ENCODE peak calls at places on chromosomes 3 and 15, in five cellular contexts. W is astrocyte, Y is PC-3, V is colonic mucosa, U is SK-N-SH. C is an unnamed sample.

GRCh38 chr3:10594915-10595314 is 89.5 kb upstream of the ATP2B2 start:
- DNase-seq in W (peak), Y (peak), V (peak), U (no peak), C (peak)

GRCh38 chr3:140365872-140366697 is 311.8 kb upstream of the TRIM42 start:
- DNase-seq in W (no peak), Y (no peak), V (no peak), U (peak), C (no peak)

GRCh38 chr3:5891721-5892120 is 704.2 kb downstream of the EDEM1 start:
- DNase-seq in W (no peak), Y (no peak), V (no peak), U (no peak), C (no peak)

GRCh38 chr3:15329058-15330005 is 3.1 kb downstream of the SH3BP5 start:
- DNase-seq in W (no peak), Y (no peak), V (no peak), U (peak), C (no peak)

GRCh38 chr3:114675104-114675503 is 381.3 kb downstream of the TIGIT start:
- DNase-seq in W (no peak), Y (no peak), V (no peak), U (no peak), C (no peak)

GRCh38 chr3:61537366-61537765 is 24.0 kb upstream of the PTPRG start:
- DNase-seq in W (peak), Y (no peak), V (no peak), U (no peak), C (peak)

GRCh38 chr3:47856669-47857068 is 53.7 kb downstream of the DHX30 start:
- DNase-seq in W (no peak), Y (no peak), V (no peak), U (no peak), C (no peak)

GRCh38 chr3:67655364-67656121 is 1.1 kb upstream of the SUCLG2 start:
- DNase-seq in W (no peak), Y (no peak), V (peak), U (no peak), C (no peak)

GRCh38 chr3:63264716-63265115 is 13.4 kb upstream of the SYNPR start:
- DNase-seq in W (no peak), Y (no peak), V (no peak), U (no peak), C (no peak)

GRCh38 chr3:158847885-158848284 is 46.0 kb downstream of the MFSD1 start:
- DNase-seq in W (no peak), Y (no peak), V (no peak), U (no peak), C (no peak)

GRCh38 chr3:169811606-169812123 is 1.0 kb upstream of the LRRIQ4 start:
- DNase-seq in W (peak), Y (peak), V (peak), U (no peak), C (peak)

GRCh38 chr3:196216081-196216564 is at the start of gene SLC51A:
- DNase-seq in W (no peak), Y (peak), V (peak), U (no peak), C (no peak)

GRCh38 chr3:87801409-87801808 is 257.4 kb downstream of the CGGBP1 start:
- DNase-seq in W (no peak), Y (no peak), V (no peak), U (no peak), C (no peak)

GRCh38 chr3:160695003-160695402 is 18.0 kb downstream of the ARL14 start:
- DNase-seq in W (no peak), Y (no peak), V (no peak), U (no peak), C (no peak)

GRCh38 chr3:64104691-64105101 is 81.4 kb upstream of the PSMD6 start:
- DNase-seq in W (peak), Y (peak), V (no peak), U (no peak), C (no peak)

GRCh38 chr3:115986555-115987207 is 363.4 kb downstream of the GAP43 start:
- DNase-seq in W (peak), Y (peak), V (no peak), U (peak), C (peak)

GRCh38 chr3:189108032-189108431 is 63.7 kb upstream of the TPRG1 start:
- DNase-seq in W (no peak), Y (no peak), V (no peak), U (peak), C (no peak)

GRCh38 chr3:177287231-177287630 is 89.9 kb upstream of the TBL1XR1 start:
- DNase-seq in W (no peak), Y (no peak), V (peak), U (no peak), C (no peak)

GRCh38 chr15:94610069-94610863 is 378.9 kb downstream of the MCTP2 start:
- DNase-seq in W (no peak), Y (no peak), V (no peak), U (no peak), C (no peak)

GRCh38 chr15:64897345-64897985 is 14.2 kb upstream of the ANKDD1A start:
- DNase-seq in W (peak), Y (peak), V (no peak), U (no peak), C (peak)

GRCh38 chr3:13215940-13216546 is 142.8 kb upstream of the IQSEC1 start:
- DNase-seq in W (peak), Y (peak), V (no peak), U (no peak), C (peak)

GRCh38 chr3:49357466-49358216 is 512 bp downstream of the GPX1 start:
- DNase-seq in W (peak), Y (peak), V (peak), U (peak), C (peak)

GRCh38 chr3:196168808-196169391 is 42.3 kb downstream of the ZDHHC19 start:
- DNase-seq in W (no peak), Y (no peak), V (no peak), U (no peak), C (no peak)

GRCh38 chr3:153284282-153284938 is 122.4 kb downstream of the RAP2B start:
- DNase-seq in W (peak), Y (peak), V (peak), U (no peak), C (peak)

GRCh38 chr3:4680227-4680691 is 187.1 kb downstream of the ITPR1 start:
- DNase-seq in W (peak), Y (no peak), V (no peak), U (no peak), C (no peak)

GRCh38 chr3:187782008-187782407 is 36.7 kb upstream of the BCL6 start:
- DNase-seq in W (no peak), Y (no peak), V (no peak), U (no peak), C (no peak)

GRCh38 chr3:161851941-161852566 is 355.4 kb downstream of the OTOL1 start:
- DNase-seq in W (peak), Y (peak), V (peak), U (peak), C (peak)

GRCh38 chr3:46407976-46408375 is 917 bp downstream of the CCRL2 start:
- DNase-seq in W (no peak), Y (peak), V (no peak), U (no peak), C (no peak)

GRCh38 chr3:33044676-33045075 is 52.3 kb downstream of the GLB1 start:
- DNase-seq in W (no peak), Y (no peak), V (no peak), U (no peak), C (no peak)

GRCh38 chr15:52349062-52349700 is 53.6 kb upstream of the MYO5C start:
- DNase-seq in W (peak), Y (no peak), V (no peak), U (no peak), C (peak)

GRCh38 chr3:11718582-11719405 is 75.1 kb upstream of the VGLL4 start:
- DNase-seq in W (peak), Y (peak), V (peak), U (peak), C (peak)

GRCh38 chr3:15367059-15367458 is 34.7 kb upstream of the SH3BP5 start:
- DNase-seq in W (peak), Y (peak), V (no peak), U (no peak), C (peak)

GRCh38 chr15:42919794-42920280 is 741 bp downstream of the TTBK2 start:
- DNase-seq in W (peak), Y (peak), V (peak), U (peak), C (peak)

GRCh38 chr3:129434140-129434539 is 5.6 kb downstream of the MBD4 start:
- DNase-seq in W (no peak), Y (no peak), V (no peak), U (no peak), C (no peak)

GRCh38 chr3:129435367-129435766 is 4.4 kb downstream of the MBD4 start:
- DNase-seq in W (no peak), Y (no peak), V (no peak), U (no peak), C (no peak)

GRCh38 chr3:129432036-129432435 is 3.6 kb upstream of the EFCAB12 start:
- DNase-seq in W (no peak), Y (no peak), V (no peak), U (no peak), C (no peak)

GRCh38 chr3:129433565-129433964 is 5.1 kb upstream of the EFCAB12 start:
- DNase-seq in W (no peak), Y (no peak), V (no peak), U (no peak), C (no peak)

DNA sequence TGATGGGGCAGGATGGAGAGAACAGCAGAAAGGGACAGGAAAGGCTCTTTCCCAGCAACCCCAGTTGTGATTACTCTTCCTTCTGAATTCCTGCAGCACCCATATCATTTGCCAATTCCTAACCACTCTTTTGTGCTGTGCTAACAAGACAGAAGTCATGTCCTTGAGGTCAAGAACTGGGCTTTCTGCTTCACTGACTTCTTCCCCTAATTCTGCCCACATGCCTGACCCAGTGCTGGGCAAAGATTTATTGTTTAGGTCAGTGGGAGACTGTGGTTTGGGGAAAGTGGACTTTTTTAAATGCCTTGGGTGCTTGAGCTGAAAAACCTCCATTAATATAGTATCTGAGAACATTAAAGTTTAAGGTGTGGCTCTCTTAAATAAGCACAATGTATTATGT is 4.2 kb upstream of the EFCAB12 start:
- DNase-seq in W (no peak), Y (no peak), V (no peak), U (no peak), C (no peak)
- H3K4me3 ChIP-seq in W (no peak), Y (no peak), V (no peak), U (no peak), C (no peak)

DNA sequence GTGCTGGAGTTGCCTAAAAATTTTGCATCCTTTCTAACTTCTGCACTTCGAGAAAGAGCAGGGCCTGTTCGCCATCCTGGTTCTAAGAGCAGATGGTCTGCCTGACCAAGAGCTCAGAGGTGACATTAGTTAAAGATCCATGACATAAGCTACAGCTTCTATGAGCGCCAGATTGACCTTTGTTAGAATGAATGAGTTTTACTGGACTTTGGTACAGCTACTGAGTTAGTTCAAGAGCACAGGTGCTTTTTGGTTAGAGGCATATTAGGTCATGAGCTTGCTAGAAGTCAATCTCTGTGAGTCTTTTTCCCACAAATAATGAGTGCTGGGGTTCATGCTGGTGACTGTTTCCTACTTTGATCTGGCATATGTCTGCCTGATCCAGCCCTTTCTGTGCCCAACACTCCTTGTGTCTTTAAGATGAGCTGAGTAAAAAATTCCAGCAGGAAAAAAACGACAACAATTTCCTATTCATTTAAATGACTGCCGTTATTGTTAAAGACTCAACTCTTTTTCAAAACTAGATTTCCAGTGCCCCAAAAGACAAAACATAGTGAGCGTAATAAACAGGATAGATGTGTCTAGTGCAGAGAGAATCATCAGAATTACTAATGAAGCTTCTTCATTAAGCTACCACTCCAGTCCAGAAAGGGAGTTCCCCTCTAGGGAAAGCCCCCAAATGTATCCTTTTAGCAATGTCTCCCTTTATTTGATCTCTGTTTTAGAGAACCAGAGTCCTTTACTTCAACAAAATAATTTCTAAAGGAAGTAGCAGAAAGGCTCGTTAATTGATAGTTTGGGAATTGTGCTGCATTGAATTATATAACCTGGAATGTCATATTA is 152.9 kb downstream of the SLCO3A1 start:
- DNase-seq in W (no peak), Y (no peak), V (no peak), U (no peak), C (no peak)
- TF ChIP-seq CTCF in W (no peak), Y (no peak), V (no peak), U (no peak), C (no peak)

GRCh38 chr3:52319921-52320595 is 3.9 kb downstream of the DNAH1 start:
- DNase-seq in W (no peak), Y (no peak), V (no peak), U (no peak), C (no peak)

GRCh38 chr3:52315977-52316764 is at the start of gene DNAH1:
- DNase-seq in W (no peak), Y (no peak), V (no peak), U (peak), C (no peak)

GRCh38 chr3:52318186-52318793 is 2.2 kb downstream of the DNAH1 start:
- DNase-seq in W (no peak), Y (no peak), V (no peak), U (no peak), C (no peak)

GRCh38 chr3:52317178-52317577 is 1.1 kb downstream of the DNAH1 start:
- DNase-seq in W (no peak), Y (no peak), V (no peak), U (peak), C (no peak)

GRCh38 chr3:52317601-52318000 is 1.5 kb downstream of the DNAH1 start:
- DNase-seq in W (no peak), Y (no peak), V (peak), U (peak), C (peak)
- H3K4me3 ChIP-seq in W (peak), Y (no peak), V (peak), U (peak), C (peak)

DNA sequence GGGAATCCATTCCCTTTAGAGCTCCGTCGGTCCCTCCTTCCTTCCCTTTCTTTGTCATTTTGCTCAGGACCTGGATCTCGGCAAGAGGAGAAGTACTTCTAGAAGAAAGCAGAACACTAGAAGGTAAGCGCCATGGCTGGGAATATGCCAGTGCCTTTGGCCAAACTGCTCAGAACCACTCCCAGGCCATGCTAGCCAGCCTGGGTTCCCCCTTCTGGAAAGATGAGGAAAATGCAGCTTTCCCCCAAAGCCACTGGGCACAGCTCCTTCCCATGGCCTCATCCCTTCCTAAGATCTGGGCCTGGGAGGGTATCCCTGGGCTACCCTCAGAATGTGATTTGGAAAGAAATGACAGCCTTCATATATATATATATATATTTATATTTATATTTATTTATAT is 6.3 kb upstream of the ISL2 start:
- DNase-seq in W (no peak), Y (peak), V (peak), U (peak), C (peak)
- TF ChIP-seq CTCF in W (peak), Y (peak), V (peak), U (peak), C (peak)

GRCh38 chr3:100075163-100075562 is 39.1 kb downstream of the FILIP1L start:
- DNase-seq in W (no peak), Y (no peak), V (no peak), U (no peak), C (no peak)

GRCh38 chr3:100072328-100073048 is 41.8 kb downstream of the FILIP1L start:
- DNase-seq in W (no peak), Y (peak), V (no peak), U (no peak), C (no peak)

GRCh38 chr3:100075731-100076543 is 38.4 kb downstream of the FILIP1L start:
- DNase-seq in W (no peak), Y (no peak), V (no peak), U (no peak), C (no peak)

GRCh38 chr3:100073049-100073422 is 41.3 kb downstream of the FILIP1L start:
- DNase-seq in W (no peak), Y (no peak), V (no peak), U (no peak), C (no peak)

DNA sequence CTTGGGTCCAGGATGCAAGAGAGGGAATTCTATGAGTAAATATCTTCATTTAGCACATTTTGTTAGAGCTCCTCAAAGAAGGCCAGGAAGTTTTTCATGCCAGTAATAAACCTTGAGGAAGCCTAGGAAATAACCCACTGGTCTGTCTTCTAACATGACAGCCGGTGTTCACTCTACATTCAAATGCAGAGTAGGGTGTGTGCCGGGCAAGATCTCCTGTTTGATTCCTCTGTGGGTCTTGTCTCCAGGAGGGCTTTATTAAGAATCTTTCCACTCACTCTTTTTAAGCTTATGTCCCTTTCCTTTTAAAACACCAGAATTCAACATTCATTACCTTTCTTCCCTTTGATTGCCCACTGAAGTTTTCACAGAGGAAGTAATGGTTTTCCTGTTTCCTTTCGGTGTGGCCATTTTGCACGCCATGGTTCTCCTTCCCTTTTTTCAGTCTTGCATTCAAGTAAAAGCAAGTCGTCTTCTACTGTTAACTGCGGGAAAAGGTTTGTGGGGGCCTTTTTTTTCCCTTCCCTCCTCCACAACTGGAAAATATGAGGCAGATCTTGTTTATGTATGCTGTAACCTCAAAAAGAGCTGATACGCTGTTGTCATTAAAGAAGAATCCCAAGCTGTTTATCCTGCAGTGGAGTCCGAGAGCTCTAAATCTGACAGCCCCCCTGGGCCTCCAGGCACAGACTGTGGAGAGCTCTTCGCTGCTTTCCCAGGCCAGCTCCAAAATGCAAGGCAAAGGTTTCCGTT is 40.6 kb downstream of the FILIP1L start:
- DNase-seq in W (peak), Y (no peak), V (no peak), U (no peak), C (peak)
- H3K4me3 ChIP-seq in W (no peak), Y (no peak), V (no peak), U (no peak), C (no peak)

DNA sequence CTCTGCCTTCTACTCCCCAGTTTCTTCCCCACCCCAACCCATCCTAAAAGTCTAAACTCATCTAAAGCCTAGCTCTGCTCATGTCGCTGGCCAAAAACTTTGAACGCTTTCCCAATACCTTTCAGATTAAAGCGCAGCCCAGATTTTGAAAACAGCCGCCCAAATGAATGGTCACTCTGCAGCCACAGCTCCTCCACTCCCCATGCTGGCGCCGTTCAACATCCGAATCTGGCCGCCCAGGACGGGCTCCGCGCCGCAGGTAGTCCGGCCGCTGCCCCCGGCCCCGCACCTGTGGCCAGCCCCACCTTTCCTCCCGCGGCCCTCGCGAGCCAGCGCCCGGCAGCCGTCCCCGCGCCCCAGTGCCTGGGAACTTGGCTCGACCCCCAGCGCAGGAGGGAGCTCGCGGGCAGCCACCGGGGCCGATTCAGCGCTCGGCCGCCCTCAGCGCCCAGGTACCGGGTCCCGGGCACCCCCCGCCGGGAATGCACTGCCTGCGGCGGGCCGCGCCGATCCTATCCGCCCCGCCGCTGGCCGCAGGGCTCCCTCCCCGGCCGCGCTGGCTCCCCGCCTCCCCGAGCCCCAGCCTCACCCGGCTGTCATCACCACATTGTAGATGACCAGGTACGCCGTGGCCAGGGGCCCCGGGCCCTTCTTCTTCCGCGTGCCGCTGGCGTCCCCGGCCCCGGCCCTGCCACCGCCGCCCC is 417 bp downstream of the HACD2 start:
- DNase-seq in W (no peak), Y (peak), V (peak), U (peak), C (peak)
- TF ChIP-seq CTCF in W (no peak), Y (peak), V (no peak), U (peak), C (no peak)

C was measured in fibroblast of pulmonary artery.